ENCODE peak calls at places on chromosome 22, in seven cellular contexts. One of them, this sample, is unnamed.

GRCh38 chr22:37363593-37363992 is 63.7 kb downstream of the ELFN2 start:
- DNase-seq in COR-L47: no peak
- DNase-seq in GM20000: no peak
- DNase-seq in activated naive CD8-positive, alpha-beta T cell treated with anti-CD3 and anti-CD28 coated beads, Interleukin-2, amount 10 ng/mL, durations not matched to agents 7 days and 5 days: no peak
- DNase-seq in stimulated activated CD8-positive, alpha-beta memory T cell treated with anti-CD3 and anti-CD28 coated beads, Interleukin-4, amount 100 ng/mL, for 24 hours: no peak
- DNase-seq in dorsolateral prefrontal cortex: no peak
- DNase-seq in sigmoid colon: no peak
- DNase-seq in this sample: no peak

GRCh38 chr22:22756109-22756508 is 111.7 kb downstream of the GGTLC2 start:
- DNase-seq in COR-L47: no peak
- DNase-seq in GM20000: no peak
- DNase-seq in activated naive CD8-positive, alpha-beta T cell treated with anti-CD3 and anti-CD28 coated beads, Interleukin-2, amount 10 ng/mL, durations not matched to agents 7 days and 5 days: no peak
- DNase-seq in stimulated activated CD8-positive, alpha-beta memory T cell treated with anti-CD3 and anti-CD28 coated beads, Interleukin-4, amount 100 ng/mL, for 24 hours: no peak
- DNase-seq in dorsolateral prefrontal cortex: no peak
- DNase-seq in sigmoid colon: no peak
- DNase-seq in this sample: no peak

GRCh38 chr22:44382461-44383038 is 69.8 kb upstream of the SHISAL1 start:
- DNase-seq in COR-L47: no peak
- DNase-seq in GM20000: no peak
- DNase-seq in activated naive CD8-positive, alpha-beta T cell treated with anti-CD3 and anti-CD28 coated beads, Interleukin-2, amount 10 ng/mL, durations not matched to agents 7 days and 5 days: no peak
- DNase-seq in stimulated activated CD8-positive, alpha-beta memory T cell treated with anti-CD3 and anti-CD28 coated beads, Interleukin-4, amount 100 ng/mL, for 24 hours: no peak
- DNase-seq in dorsolateral prefrontal cortex: no peak
- DNase-seq in sigmoid colon: peak; percentile 51
- DNase-seq in this sample: no peak

GRCh38 chr22:48047722-48048500 is 1285.5 kb downstream of the TBC1D22A start:
- DNase-seq in COR-L47: no peak
- DNase-seq in GM20000: no peak
- DNase-seq in activated naive CD8-positive, alpha-beta T cell treated with anti-CD3 and anti-CD28 coated beads, Interleukin-2, amount 10 ng/mL, durations not matched to agents 7 days and 5 days: no peak
- DNase-seq in stimulated activated CD8-positive, alpha-beta memory T cell treated with anti-CD3 and anti-CD28 coated beads, Interleukin-4, amount 100 ng/mL, for 24 hours: no peak
- DNase-seq in dorsolateral prefrontal cortex: no peak
- DNase-seq in sigmoid colon: no peak
- DNase-seq in this sample: no peak

GRCh38 chr22:27318516-27318915 is 483.0 kb downstream of the MN1 start:
- DNase-seq in COR-L47: no peak
- DNase-seq in GM20000: no peak
- DNase-seq in activated naive CD8-positive, alpha-beta T cell treated with anti-CD3 and anti-CD28 coated beads, Interleukin-2, amount 10 ng/mL, durations not matched to agents 7 days and 5 days: no peak
- DNase-seq in stimulated activated CD8-positive, alpha-beta memory T cell treated with anti-CD3 and anti-CD28 coated beads, Interleukin-4, amount 100 ng/mL, for 24 hours: no peak
- DNase-seq in dorsolateral prefrontal cortex: no peak
- DNase-seq in sigmoid colon: no peak
- DNase-seq in this sample: peak; percentile 21

GRCh38 chr22:32820131-32820882 is 18.8 kb downstream of the TIMP3 start:
- DNase-seq in COR-L47: no peak
- DNase-seq in GM20000: no peak
- DNase-seq in activated naive CD8-positive, alpha-beta T cell treated with anti-CD3 and anti-CD28 coated beads, Interleukin-2, amount 10 ng/mL, durations not matched to agents 7 days and 5 days: no peak
- DNase-seq in stimulated activated CD8-positive, alpha-beta memory T cell treated with anti-CD3 and anti-CD28 coated beads, Interleukin-4, amount 100 ng/mL, for 24 hours: no peak
- DNase-seq in dorsolateral prefrontal cortex: no peak
- DNase-seq in sigmoid colon: peak; percentile 56
- DNase-seq in this sample: no peak

GRCh38 chr22:50022171-50022819 is 9.7 kb upstream of the IL17REL start:
- DNase-seq in COR-L47: no peak
- DNase-seq in GM20000: no peak
- DNase-seq in activated naive CD8-positive, alpha-beta T cell treated with anti-CD3 and anti-CD28 coated beads, Interleukin-2, amount 10 ng/mL, durations not matched to agents 7 days and 5 days: no peak
- DNase-seq in stimulated activated CD8-positive, alpha-beta memory T cell treated with anti-CD3 and anti-CD28 coated beads, Interleukin-4, amount 100 ng/mL, for 24 hours: no peak
- DNase-seq in dorsolateral prefrontal cortex: no peak
- DNase-seq in sigmoid colon: no peak
- DNase-seq in this sample: no peak

GRCh38 chr22:28171135-28171534 is 252.1 kb upstream of the PITPNB start:
- DNase-seq in COR-L47: no peak
- DNase-seq in GM20000: no peak
- DNase-seq in activated naive CD8-positive, alpha-beta T cell treated with anti-CD3 and anti-CD28 coated beads, Interleukin-2, amount 10 ng/mL, durations not matched to agents 7 days and 5 days: no peak
- DNase-seq in stimulated activated CD8-positive, alpha-beta memory T cell treated with anti-CD3 and anti-CD28 coated beads, Interleukin-4, amount 100 ng/mL, for 24 hours: no peak
- DNase-seq in dorsolateral prefrontal cortex: no peak
- DNase-seq in sigmoid colon: no peak
- DNase-seq in this sample: no peak

GRCh38 chr22:37254867-37255233 is 10.8 kb upstream of the RAC2 start:
- DNase-seq in COR-L47: no peak
- DNase-seq in GM20000: no peak
- DNase-seq in activated naive CD8-positive, alpha-beta T cell treated with anti-CD3 and anti-CD28 coated beads, Interleukin-2, amount 10 ng/mL, durations not matched to agents 7 days and 5 days: no peak
- DNase-seq in stimulated activated CD8-positive, alpha-beta memory T cell treated with anti-CD3 and anti-CD28 coated beads, Interleukin-4, amount 100 ng/mL, for 24 hours: no peak
- DNase-seq in dorsolateral prefrontal cortex: no peak
- DNase-seq in sigmoid colon: no peak
- DNase-seq in this sample: no peak

GRCh38 chr22:19499880-19500242 is 20.1 kb downstream of the CDC45 start:
- DNase-seq in COR-L47: no peak
- DNase-seq in GM20000: no peak
- DNase-seq in activated naive CD8-positive, alpha-beta T cell treated with anti-CD3 and anti-CD28 coated beads, Interleukin-2, amount 10 ng/mL, durations not matched to agents 7 days and 5 days: no peak
- DNase-seq in stimulated activated CD8-positive, alpha-beta memory T cell treated with anti-CD3 and anti-CD28 coated beads, Interleukin-4, amount 100 ng/mL, for 24 hours: no peak
- DNase-seq in dorsolateral prefrontal cortex: no peak
- DNase-seq in sigmoid colon: no peak
- DNase-seq in this sample: no peak

GRCh38 chr22:19148417-19149046 is 1.6 kb downstream of the GSC2 start:
- DNase-seq in COR-L47: no peak
- DNase-seq in GM20000: no peak
- DNase-seq in activated naive CD8-positive, alpha-beta T cell treated with anti-CD3 and anti-CD28 coated beads, Interleukin-2, amount 10 ng/mL, durations not matched to agents 7 days and 5 days: no peak
- DNase-seq in stimulated activated CD8-positive, alpha-beta memory T cell treated with anti-CD3 and anti-CD28 coated beads, Interleukin-4, amount 100 ng/mL, for 24 hours: no peak
- DNase-seq in dorsolateral prefrontal cortex: peak; percentile 22
- DNase-seq in sigmoid colon: no peak
- DNase-seq in this sample: no peak

GRCh38 chr22:28024422-28024888 is 105.4 kb upstream of the PITPNB start:
- DNase-seq in COR-L47: no peak
- DNase-seq in GM20000: no peak
- DNase-seq in activated naive CD8-positive, alpha-beta T cell treated with anti-CD3 and anti-CD28 coated beads, Interleukin-2, amount 10 ng/mL, durations not matched to agents 7 days and 5 days: peak; percentile 17
- DNase-seq in stimulated activated CD8-positive, alpha-beta memory T cell treated with anti-CD3 and anti-CD28 coated beads, Interleukin-4, amount 100 ng/mL, for 24 hours: no peak
- DNase-seq in dorsolateral prefrontal cortex: no peak
- DNase-seq in sigmoid colon: peak; percentile 45
- DNase-seq in this sample: no peak

GRCh38 chr22:37064553-37064952 is 13.0 kb downstream of the KCTD17 start:
- DNase-seq in COR-L47: no peak
- DNase-seq in GM20000: no peak
- DNase-seq in activated naive CD8-positive, alpha-beta T cell treated with anti-CD3 and anti-CD28 coated beads, Interleukin-2, amount 10 ng/mL, durations not matched to agents 7 days and 5 days: no peak
- DNase-seq in stimulated activated CD8-positive, alpha-beta memory T cell treated with anti-CD3 and anti-CD28 coated beads, Interleukin-4, amount 100 ng/mL, for 24 hours: no peak
- DNase-seq in dorsolateral prefrontal cortex: no peak
- DNase-seq in sigmoid colon: no peak
- DNase-seq in this sample: no peak

GRCh38 chr22:45830531-45831245 is 146.3 kb downstream of the WNT7B start:
- DNase-seq in COR-L47: no peak
- DNase-seq in GM20000: no peak
- DNase-seq in activated naive CD8-positive, alpha-beta T cell treated with anti-CD3 and anti-CD28 coated beads, Interleukin-2, amount 10 ng/mL, durations not matched to agents 7 days and 5 days: no peak
- DNase-seq in stimulated activated CD8-positive, alpha-beta memory T cell treated with anti-CD3 and anti-CD28 coated beads, Interleukin-4, amount 100 ng/mL, for 24 hours: no peak
- DNase-seq in dorsolateral prefrontal cortex: no peak
- DNase-seq in sigmoid colon: no peak
- DNase-seq in this sample: no peak

GRCh38 chr22:32854351-32854804 is 52.9 kb downstream of the TIMP3 start:
- DNase-seq in COR-L47: no peak
- DNase-seq in GM20000: no peak
- DNase-seq in activated naive CD8-positive, alpha-beta T cell treated with anti-CD3 and anti-CD28 coated beads, Interleukin-2, amount 10 ng/mL, durations not matched to agents 7 days and 5 days: no peak
- DNase-seq in stimulated activated CD8-positive, alpha-beta memory T cell treated with anti-CD3 and anti-CD28 coated beads, Interleukin-4, amount 100 ng/mL, for 24 hours: no peak
- DNase-seq in dorsolateral prefrontal cortex: no peak
- DNase-seq in sigmoid colon: no peak
- DNase-seq in this sample: peak; percentile 18

GRCh38 chr22:39748877-39749276 is 144.7 kb downstream of the ENTHD1 start:
- DNase-seq in COR-L47: peak; percentile 84
- DNase-seq in GM20000: no peak
- DNase-seq in activated naive CD8-positive, alpha-beta T cell treated with anti-CD3 and anti-CD28 coated beads, Interleukin-2, amount 10 ng/mL, durations not matched to agents 7 days and 5 days: no peak
- DNase-seq in stimulated activated CD8-positive, alpha-beta memory T cell treated with anti-CD3 and anti-CD28 coated beads, Interleukin-4, amount 100 ng/mL, for 24 hours: no peak
- DNase-seq in dorsolateral prefrontal cortex: no peak
- DNase-seq in sigmoid colon: no peak
- DNase-seq in this sample: no peak